ENCODE peak calls at places on chromosomes 6 and 20, in five cellular contexts. One of them, this sample, is unnamed.

GRCh38 chr20:8853805-8854338 is 215.0 kb upstream of the PLCB4 start:
- DNase-seq in keratinocyte: peak
- DNase-seq in endothelial cell of umbilical vein: peak
- DNase-seq in PC-3: peak
- DNase-seq in H9: peak
- DNase-seq in this sample: peak

GRCh38 chr20:53829706-53830521 is 236.3 kb upstream of the ZNF217 start:
- DNase-seq in PC-3: peak
- DNase-seq in keratinocyte: no peak
- DNase-seq in endothelial cell of umbilical vein: peak
- DNase-seq in H9: no peak
- DNase-seq in this sample: peak

GRCh38 chr6:134457941-134458340 is 140.0 kb upstream of the SGK1 start:
- DNase-seq in PC-3: no peak
- DNase-seq in keratinocyte: no peak
- DNase-seq in endothelial cell of umbilical vein: no peak
- DNase-seq in H9: peak
- DNase-seq in this sample: no peak

GRCh38 chr20:56111951-56112730 is 106.8 kb upstream of the CBLN4 start:
- DNase-seq in endothelial cell of umbilical vein: no peak
- DNase-seq in PC-3: no peak
- DNase-seq in keratinocyte: no peak
- DNase-seq in H9: no peak
- DNase-seq in this sample: no peak

GRCh38 chr6:149134531-149134933 is 183.0 kb upstream of the TAB2 start:
- DNase-seq in PC-3: peak
- DNase-seq in H9: no peak
- DNase-seq in keratinocyte: no peak
- DNase-seq in endothelial cell of umbilical vein: no peak
- DNase-seq in this sample: peak

GRCh38 chr20:60210779-60211617 is 252.8 kb downstream of the CDH26 start:
- DNase-seq in keratinocyte: no peak
- DNase-seq in PC-3: peak
- DNase-seq in H9: peak
- DNase-seq in endothelial cell of umbilical vein: no peak
- DNase-seq in this sample: peak

GRCh38 chr6:53090576-53090975 is 25.4 kb downstream of the FBXO9 start:
- DNase-seq in keratinocyte: no peak
- DNase-seq in H9: no peak
- DNase-seq in endothelial cell of umbilical vein: no peak
- DNase-seq in PC-3: peak
- DNase-seq in this sample: peak

GRCh38 chr20:3213226-3213625 is 3.9 kb downstream of the ITPA start:
- DNase-seq in endothelial cell of umbilical vein: no peak
- DNase-seq in H9: no peak
- DNase-seq in keratinocyte: no peak
- DNase-seq in PC-3: no peak
- DNase-seq in this sample: no peak

GRCh38 chr6:18328549-18328922 is 58.6 kb upstream of the RNF144B start:
- DNase-seq in H9: no peak
- DNase-seq in PC-3: peak
- DNase-seq in keratinocyte: no peak
- DNase-seq in endothelial cell of umbilical vein: no peak
- DNase-seq in this sample: no peak

GRCh38 chr6:3473773-3474172 is 16.9 kb upstream of the SLC22A23 start:
- DNase-seq in keratinocyte: no peak
- DNase-seq in H9: no peak
- DNase-seq in PC-3: no peak
- DNase-seq in endothelial cell of umbilical vein: no peak
- DNase-seq in this sample: no peak

GRCh38 chr6:157217894-157218370 is 105.4 kb downstream of the TMEM242 start:
- DNase-seq in H9: no peak
- DNase-seq in keratinocyte: no peak
- DNase-seq in PC-3: no peak
- DNase-seq in endothelial cell of umbilical vein: no peak
- DNase-seq in this sample: no peak

GRCh38 chr6:45184040-45184439 is 144.1 kb upstream of the RUNX2 start:
- DNase-seq in endothelial cell of umbilical vein: no peak
- DNase-seq in PC-3: no peak
- DNase-seq in H9: no peak
- DNase-seq in keratinocyte: no peak
- DNase-seq in this sample: no peak

GRCh38 chr6:70667256-70667710 is 400 bp upstream of the SMAP1 start:
- DNase-seq in PC-3: no peak
- DNase-seq in endothelial cell of umbilical vein: no peak
- DNase-seq in H9: no peak
- DNase-seq in keratinocyte: no peak
- DNase-seq in this sample: peak

GRCh38 chr6:111952821-111953535 is 79.7 kb upstream of the FYN start:
- DNase-seq in endothelial cell of umbilical vein: no peak
- DNase-seq in H9: no peak
- DNase-seq in PC-3: peak
- DNase-seq in keratinocyte: no peak
- DNase-seq in this sample: no peak

GRCh38 chr6:30884521-30885480 is 482 bp downstream of the DDR1 start:
- DNase-seq in keratinocyte: no peak
- DNase-seq in PC-3: peak
- DNase-seq in H9: peak
- DNase-seq in endothelial cell of umbilical vein: no peak
- DNase-seq in this sample: no peak

GRCh38 chr20:46835418-46835817 is 59.2 kb upstream of the EYA2 start:
- DNase-seq in H9: no peak
- DNase-seq in endothelial cell of umbilical vein: no peak
- DNase-seq in keratinocyte: no peak
- DNase-seq in PC-3: no peak
- DNase-seq in this sample: no peak

GRCh38 chr6:15501806-15502450 is 160.9 kb downstream of the DTNBP1 start:
- DNase-seq in PC-3: peak
- DNase-seq in H9: no peak
- DNase-seq in keratinocyte: no peak
- DNase-seq in endothelial cell of umbilical vein: peak
- DNase-seq in this sample: peak

GRCh38 chr20:2599265-2600060 is 53.0 kb upstream of the NOP56 start:
- DNase-seq in keratinocyte: no peak
- DNase-seq in endothelial cell of umbilical vein: no peak
- DNase-seq in H9: peak
- DNase-seq in PC-3: no peak
- DNase-seq in this sample: no peak

GRCh38 chr20:4272225-4272624 is 256.9 kb upstream of the RNF24 start:
- DNase-seq in keratinocyte: no peak
- DNase-seq in H9: no peak
- DNase-seq in PC-3: no peak
- DNase-seq in endothelial cell of umbilical vein: no peak
- DNase-seq in this sample: peak

GRCh38 chr6:85669735-85670194 is 27.1 kb upstream of the SYNCRIP start:
- DNase-seq in H9: peak
- DNase-seq in endothelial cell of umbilical vein: peak
- DNase-seq in PC-3: peak
- DNase-seq in keratinocyte: peak
- DNase-seq in this sample: peak

GRCh38 chr6:131062245-131063027 is 609 bp downstream of the EPB41L2 start:
- DNase-seq in keratinocyte: no peak
- DNase-seq in PC-3: no peak
- DNase-seq in endothelial cell of umbilical vein: peak
- DNase-seq in H9: peak
- DNase-seq in this sample: no peak

GRCh38 chr20:49916146-49917002 is 1.0 kb upstream of the SPATA2 start:
- DNase-seq in keratinocyte: no peak
- DNase-seq in H9: no peak
- DNase-seq in PC-3: peak
- DNase-seq in endothelial cell of umbilical vein: peak
- DNase-seq in this sample: peak

GRCh38 chr6:170124836-170125235 is 166.0 kb downstream of the DLL1 start:
- DNase-seq in H9: no peak
- DNase-seq in PC-3: peak
- DNase-seq in endothelial cell of umbilical vein: no peak
- DNase-seq in keratinocyte: peak
- DNase-seq in this sample: no peak

GRCh38 chr6:167233490-167233889 is 57.6 kb upstream of the UNC93A start:
- DNase-seq in endothelial cell of umbilical vein: no peak
- DNase-seq in keratinocyte: no peak
- DNase-seq in H9: no peak
- DNase-seq in PC-3: no peak
- DNase-seq in this sample: no peak

GRCh38 chr20:57265649-57266250 is 691 bp downstream of the BMP7 start:
- DNase-seq in H9: peak
- DNase-seq in endothelial cell of umbilical vein: no peak
- DNase-seq in PC-3: no peak
- DNase-seq in keratinocyte: no peak
- DNase-seq in this sample: no peak

GRCh38 chr6:34506718-34507117 is 40.8 kb downstream of the PACSIN1 start:
- DNase-seq in endothelial cell of umbilical vein: no peak
- DNase-seq in PC-3: no peak
- DNase-seq in H9: no peak
- DNase-seq in keratinocyte: no peak
- DNase-seq in this sample: no peak

GRCh38 chr20:16423311-16424212 is 149.7 kb downstream of the KIF16B start:
- DNase-seq in H9: no peak
- DNase-seq in PC-3: no peak
- DNase-seq in endothelial cell of umbilical vein: no peak
- DNase-seq in keratinocyte: no peak
- DNase-seq in this sample: no peak

GRCh38 chr6:31948753-31949413 is 3.0 kb downstream of the CFB start:
- DNase-seq in PC-3: peak
- DNase-seq in H9: no peak
- DNase-seq in endothelial cell of umbilical vein: no peak
- DNase-seq in keratinocyte: no peak
- DNase-seq in this sample: peak

GRCh38 chr6:36605102-36605501 is 10.9 kb downstream of the SRSF3 start:
- DNase-seq in H9: no peak
- DNase-seq in endothelial cell of umbilical vein: no peak
- DNase-seq in PC-3: no peak
- DNase-seq in keratinocyte: no peak
- DNase-seq in this sample: no peak

GRCh38 chr6:3813150-3813780 is 35.9 kb upstream of the FAM50B start:
- DNase-seq in H9: no peak
- DNase-seq in keratinocyte: no peak
- DNase-seq in endothelial cell of umbilical vein: peak
- DNase-seq in PC-3: peak
- DNase-seq in this sample: peak

GRCh38 chr6:156686429-156686939 is 90.7 kb upstream of the ARID1B start:
- DNase-seq in keratinocyte: no peak
- DNase-seq in PC-3: peak
- DNase-seq in H9: peak
- DNase-seq in endothelial cell of umbilical vein: peak
- DNase-seq in this sample: peak

GRCh38 chr6:15244605-15245360 is 1.1 kb upstream of the JARID2 start:
- DNase-seq in H9: peak
- DNase-seq in keratinocyte: no peak
- DNase-seq in PC-3: peak
- DNase-seq in endothelial cell of umbilical vein: peak
- DNase-seq in this sample: peak

DNA sequence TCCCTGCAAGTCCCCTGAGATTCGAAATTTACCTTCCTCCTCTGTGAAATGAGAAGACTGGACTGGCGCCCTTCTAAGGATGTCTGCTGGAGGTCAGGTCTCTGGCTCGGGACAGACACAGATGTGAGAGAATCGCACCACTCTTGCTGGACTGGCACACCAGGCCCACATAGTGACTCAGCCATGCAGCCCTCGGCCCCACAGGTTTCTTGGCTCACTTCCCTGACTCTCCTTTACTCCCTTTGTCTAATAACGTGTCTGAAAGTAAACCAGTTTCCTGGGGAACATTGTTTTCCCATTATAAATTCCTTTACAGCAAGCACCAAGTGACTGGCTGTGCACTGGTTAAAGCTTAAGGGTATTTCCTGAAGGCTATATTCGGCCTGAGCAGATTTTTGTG is 106.7 kb upstream of the PLEKHG1 start:
- DNase-seq in keratinocyte: peak
- DNase-seq in H9: no peak
- DNase-seq in PC-3: peak
- DNase-seq in endothelial cell of umbilical vein: peak
- DNase-seq in this sample: no peak
- H3K9ac ChIP-seq in keratinocyte: no peak
- H3K9ac ChIP-seq in H9: no peak
- H3K9ac ChIP-seq in PC-3: peak
- H3K9ac ChIP-seq in endothelial cell of umbilical vein: no peak
- H3K9ac ChIP-seq in this sample: no peak

GRCh38 chr6:54992789-54993188 is 146.2 kb downstream of the FAM83B start:
- DNase-seq in endothelial cell of umbilical vein: no peak
- DNase-seq in PC-3: no peak
- DNase-seq in keratinocyte: no peak
- DNase-seq in H9: peak
- DNase-seq in this sample: no peak

GRCh38 chr6:54987906-54988305 is 141.3 kb downstream of the FAM83B start:
- DNase-seq in endothelial cell of umbilical vein: no peak
- DNase-seq in keratinocyte: no peak
- DNase-seq in PC-3: no peak
- DNase-seq in H9: no peak
- DNase-seq in this sample: no peak

GRCh38 chr6:54991761-54992330 is 145.3 kb downstream of the FAM83B start:
- DNase-seq in endothelial cell of umbilical vein: no peak
- DNase-seq in keratinocyte: no peak
- DNase-seq in H9: no peak
- DNase-seq in PC-3: no peak
- DNase-seq in this sample: no peak

GRCh38 chr6:54988576-54988975 is 142.0 kb downstream of the FAM83B start:
- DNase-seq in keratinocyte: no peak
- DNase-seq in PC-3: peak
- DNase-seq in H9: no peak
- DNase-seq in endothelial cell of umbilical vein: no peak
- DNase-seq in this sample: peak

DNA sequence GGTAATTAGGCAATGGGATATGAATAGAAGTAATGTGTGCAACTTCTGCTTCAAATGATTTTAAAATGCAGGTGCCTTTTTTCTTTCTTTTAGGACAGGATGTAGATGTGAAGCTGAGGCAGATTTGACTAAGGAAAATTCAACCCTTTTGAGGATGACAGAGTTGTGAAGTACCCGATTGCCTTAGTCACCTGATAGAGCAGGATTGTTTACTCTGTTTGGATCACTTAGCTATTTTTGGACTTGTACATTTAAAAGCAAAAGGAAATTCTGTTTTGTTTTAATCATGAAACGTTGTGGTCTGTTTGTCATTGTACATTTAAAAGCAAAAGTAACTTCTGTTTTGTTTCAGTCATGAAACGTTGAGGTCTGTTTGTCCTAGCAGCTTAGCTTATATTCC is 143.4 kb downstream of the FAM83B start:
- DNase-seq in H9: no peak
- DNase-seq in endothelial cell of umbilical vein: no peak
- DNase-seq in PC-3: peak
- DNase-seq in keratinocyte: no peak
- DNase-seq in this sample: no peak
- H2AFZ ChIP-seq in H9: no peak
- H2AFZ ChIP-seq in endothelial cell of umbilical vein: no peak
- H2AFZ ChIP-seq in PC-3: peak
- H2AFZ ChIP-seq in keratinocyte: no peak
- H2AFZ ChIP-seq in this sample: no peak

GRCh38 chr6:6008114-6008647 is 1.5 kb upstream of the NRN1 start:
- DNase-seq in PC-3: no peak
- DNase-seq in endothelial cell of umbilical vein: no peak
- DNase-seq in keratinocyte: no peak
- DNase-seq in H9: no peak
- DNase-seq in this sample: no peak
- H3K9ac ChIP-seq in PC-3: no peak
- H3K9ac ChIP-seq in endothelial cell of umbilical vein: no peak
- H3K9ac ChIP-seq in keratinocyte: no peak
- H3K9ac ChIP-seq in H9: no peak
- H3K9ac ChIP-seq in this sample: no peak

GRCh38 chr6:90687751-90688380 is 101.0 kb upstream of the MAP3K7 start:
- DNase-seq in endothelial cell of umbilical vein: no peak
- DNase-seq in PC-3: no peak
- DNase-seq in keratinocyte: no peak
- DNase-seq in H9: no peak
- DNase-seq in this sample: no peak
- H2AFZ ChIP-seq in endothelial cell of umbilical vein: no peak
- H2AFZ ChIP-seq in PC-3: no peak
- H2AFZ ChIP-seq in keratinocyte: no peak
- H2AFZ ChIP-seq in H9: no peak
- H2AFZ ChIP-seq in this sample: no peak